ENCODE peak calls at places on chromosome 21, in six cellular contexts. G is type B pancreatic cell, F is fibroblast of lung, L is HFF-Myc, R is fibroblast of mammary gland, M is heart left ventricle. U is an unnamed sample.

GRCh38 chr21:45010096-45010495 is 64.3 kb upstream of the ADARB1 start:
- DNase-seq in G (no peak), L (no peak), F (no peak), M (no peak), R (no peak), U (no peak)

GRCh38 chr21:28419811-28420210 is 572.9 kb downstream of the LTN1 start:
- DNase-seq in R (peak), G (no peak), L (no peak), F (no peak), M (no peak), U (no peak)

GRCh38 chr21:32102426-32102825 is 176.4 kb downstream of the MIS18A start:
- DNase-seq in L (no peak), F (no peak), G (no peak), M (no peak), R (peak), U (no peak)

GRCh38 chr21:30268608-30269197 is 14.0 kb downstream of the KRTAP24-1 start:
- DNase-seq in R (peak), L (no peak), F (no peak), G (no peak), M (no peak), U (no peak)

GRCh38 chr21:39667353-39667891 is 54.7 kb downstream of the B3GALT5 start:
- DNase-seq in G (no peak), R (no peak), L (no peak), M (no peak), F (no peak), U (no peak)

GRCh38 chr21:15992171-15992570 is 262.4 kb downstream of the USP25 start:
- DNase-seq in F (peak), M (no peak), R (peak), L (no peak), G (no peak), U (no peak)

GRCh38 chr21:46457801-46458314 is 833 bp upstream of the DIP2A start:
- DNase-seq in R (peak), M (peak), G (peak), F (peak), L (no peak), U (peak)

GRCh38 chr21:38433516-38433915 is 64.8 kb downstream of the ERG start:
- DNase-seq in R (no peak), L (no peak), F (no peak), M (no peak), G (no peak), U (no peak)

GRCh38 chr21:38494254-38494648 is 4.0 kb downstream of the ERG start:
- DNase-seq in L (no peak), G (no peak), M (no peak), R (no peak), F (no peak), U (no peak)

GRCh38 chr21:33300701-33301631 is 23.8 kb upstream of the IFNAR1 start:
- DNase-seq in G (no peak), F (no peak), M (peak), R (no peak), L (no peak), U (peak)

GRCh38 chr21:33301632-33302002 is 23.2 kb upstream of the IFNAR1 start:
- DNase-seq in F (no peak), L (no peak), M (no peak), R (no peak), G (no peak), U (no peak)

GRCh38 chr21:33296156-33296555 is 28.6 kb upstream of the IFNAR1 start:
- DNase-seq in F (no peak), G (no peak), L (no peak), M (no peak), R (no peak), U (no peak)

GRCh38 chr21:33302055-33302454 is 22.7 kb upstream of the IFNAR1 start:
- DNase-seq in L (no peak), R (no peak), M (no peak), F (no peak), G (no peak), U (no peak)

GRCh38 chr21:33299181-33299752 is 25.5 kb upstream of the IFNAR1 start:
- DNase-seq in M (no peak), G (peak), L (no peak), R (no peak), F (no peak), U (no peak)
- TF ChIP-seq CTCF in M (no peak), G (peak), L (no peak), R (no peak), F (no peak), U (no peak)

GRCh38 chr21:37204580-37204979 is 62.6 kb downstream of the VPS26C start:
- DNase-seq in F (no peak), G (no peak), L (no peak), R (no peak), M (no peak), U (peak)

GRCh38 chr21:37202221-37202805 is 64.8 kb downstream of the VPS26C start:
- DNase-seq in F (no peak), G (no peak), L (no peak), M (no peak), R (no peak), U (no peak)

GRCh38 chr21:37196847-37197246 is 70.3 kb downstream of the VPS26C start:
- DNase-seq in R (no peak), M (no peak), F (no peak), G (no peak), L (no peak), U (no peak)

GRCh38 chr21:37198989-37199924 is 67.9 kb downstream of the VPS26C start:
- DNase-seq in R (no peak), M (no peak), F (peak), G (no peak), L (no peak), U (peak)

DNA sequence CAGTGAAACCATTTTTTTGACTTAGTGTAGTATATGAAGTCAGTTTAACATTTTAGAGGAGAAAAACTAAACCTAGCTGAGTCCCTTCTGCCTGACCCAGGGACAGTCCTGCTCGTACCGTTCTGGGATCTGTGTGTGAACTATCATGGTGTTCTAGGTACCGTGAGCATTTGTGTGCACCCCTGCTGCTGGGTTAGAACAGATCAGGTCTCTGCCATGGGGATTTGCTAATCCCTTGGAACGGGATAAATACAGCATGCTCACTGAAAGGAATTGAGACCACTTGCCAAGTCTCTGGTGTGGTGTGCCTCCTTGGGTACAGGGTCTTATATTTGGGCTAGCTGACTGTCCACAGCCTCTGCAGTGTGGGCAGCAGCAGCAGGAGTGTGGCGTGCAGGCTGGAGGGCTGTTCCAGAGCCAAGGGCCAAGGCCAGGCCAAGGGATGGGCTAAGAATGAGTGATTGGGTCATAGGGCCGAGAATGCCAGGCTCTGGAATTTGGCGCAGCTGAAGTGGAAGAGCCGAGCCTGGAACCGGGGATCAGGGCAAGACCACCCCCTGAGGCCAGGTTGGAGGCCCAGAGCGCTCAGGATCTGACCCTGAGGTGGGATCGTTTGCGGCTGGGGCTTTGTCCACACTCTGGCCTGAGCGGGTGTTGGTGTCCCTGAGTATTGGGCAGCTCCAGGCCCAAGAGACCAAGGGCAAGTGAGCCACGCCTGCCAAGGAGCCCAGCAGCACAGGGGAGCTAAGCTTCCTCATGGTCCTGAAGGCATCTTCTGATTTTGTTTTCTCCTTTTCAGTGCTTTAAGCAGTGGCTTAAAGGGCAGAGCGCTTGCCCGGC is 66.3 kb downstream of the VPS26C start:
- DNase-seq in L (no peak), M (no peak), G (no peak), R (no peak), F (no peak), U (no peak)
- TF ChIP-seq CTCF in L (no peak), M (no peak), G (no peak), R (no peak), F (no peak), U (no peak)

GRCh38 chr21:21003701-21004100 is 5.5 kb downstream of the NCAM2 start:
- DNase-seq in L (peak), G (no peak), R (peak), M (no peak), F (peak), U (peak)
- TF ChIP-seq CTCF in L (peak), G (peak), R (peak), M (no peak), F (peak), U (peak)

GRCh38 chr21:21373969-21374368 is 375.8 kb downstream of the NCAM2 start:
- DNase-seq in F (peak), G (no peak), L (no peak), R (peak), M (no peak), U (no peak)
- TF ChIP-seq CTCF in F (peak), G (peak), L (no peak), R (peak), M (no peak), U (no peak)

DNA sequence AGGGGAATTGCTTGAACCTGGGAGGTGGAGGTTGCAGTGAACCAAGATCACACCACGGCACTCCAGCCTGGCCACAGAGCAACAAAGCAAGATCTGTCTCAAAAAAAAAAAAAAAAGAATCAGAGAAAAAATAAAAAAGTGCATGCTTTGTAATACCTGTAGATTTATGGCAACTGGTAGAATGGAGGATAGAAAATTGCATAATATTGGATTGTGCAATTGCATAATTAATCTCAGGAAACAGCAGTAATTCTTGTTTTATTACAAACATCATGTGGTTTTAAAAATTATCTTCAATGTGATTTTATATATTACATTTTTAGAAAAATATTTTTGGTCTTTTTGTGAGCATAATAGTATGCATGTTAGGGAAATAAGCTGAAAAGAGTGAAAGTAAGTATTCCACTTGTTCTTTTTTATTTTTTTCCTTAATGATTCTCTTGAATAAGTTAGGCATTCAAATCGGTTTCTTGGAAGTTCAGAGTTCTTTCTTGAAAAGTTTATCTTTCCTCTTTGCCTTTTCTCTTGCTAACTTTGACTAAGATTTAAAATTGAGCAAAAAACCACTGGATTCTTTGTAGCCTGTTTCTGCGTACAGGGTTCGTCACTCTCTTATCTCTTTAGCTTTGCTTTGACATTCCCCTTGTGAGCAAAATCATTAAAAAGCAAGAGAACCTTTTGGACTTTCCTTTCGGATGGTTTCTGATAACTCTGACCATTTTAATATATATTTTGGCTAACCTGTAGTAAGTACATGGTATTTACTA is 127.5 kb upstream of the ADAMTS5 start:
- DNase-seq in G (no peak), L (no peak), R (peak), F (no peak), M (no peak), U (peak)
- TF ChIP-seq CTCF in G (no peak), L (no peak), R (no peak), F (no peak), M (no peak), U (no peak)

DNA sequence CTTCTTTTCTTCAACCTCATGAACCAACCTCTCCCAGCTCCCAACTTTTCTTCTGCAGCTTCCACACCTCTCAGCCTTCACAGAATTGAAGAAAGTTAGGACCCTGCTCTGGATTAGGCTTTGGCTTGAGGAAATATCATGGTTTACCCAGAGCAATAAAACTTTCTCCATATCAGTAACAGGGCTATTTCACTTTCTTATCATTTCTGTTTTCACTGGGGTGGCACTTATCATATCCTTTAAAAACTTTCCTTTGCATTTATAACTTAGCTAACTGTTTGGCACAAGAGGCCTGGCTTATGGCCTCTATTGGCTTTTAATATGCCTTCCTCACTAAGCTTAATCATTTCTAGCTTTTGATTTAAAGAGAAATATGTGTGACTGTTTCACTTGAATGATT is 9.4 kb upstream of the FAM3B start:
- DNase-seq in L (no peak), G (no peak), R (no peak), F (no peak), M (no peak), U (no peak)
- TF ChIP-seq CTCF in L (no peak), G (no peak), R (no peak), F (no peak), M (no peak), U (no peak)

GRCh38 chr21:41895643-41896493 is 16.7 kb upstream of the PRDM15 start:
- DNase-seq in R (no peak), L (no peak), G (no peak), M (no peak), F (peak), U (peak)
- TF ChIP-seq CTCF in R (no peak), L (no peak), G (no peak), M (no peak), F (no peak), U (no peak)

DNA sequence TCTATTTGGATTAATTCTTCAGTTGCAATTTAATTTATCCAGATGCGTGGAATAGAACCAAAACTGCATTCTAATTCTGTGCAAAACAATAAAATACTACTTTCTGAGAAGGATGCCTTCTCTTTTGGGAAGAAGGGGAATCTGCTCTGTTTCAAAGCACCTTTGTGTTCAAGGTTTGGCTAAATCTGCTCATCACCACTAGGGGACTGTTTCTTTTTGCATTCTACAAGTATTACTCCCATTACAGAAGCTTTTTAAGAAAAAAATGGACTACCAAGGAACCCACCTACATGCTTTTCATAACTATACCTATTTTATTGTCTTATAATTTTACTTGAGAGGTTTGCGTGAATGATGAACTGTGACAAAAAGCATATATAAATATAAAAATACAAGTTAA is 18.2 kb downstream of the MRPS6 start:
- DNase-seq in G (no peak), F (no peak), R (no peak), L (no peak), M (no peak), U (no peak)
- TF ChIP-seq CTCF in G (peak), F (peak), R (peak), L (peak), M (peak), U (peak)